ENCODE peak calls at places on chromosome 3, in eight cellular contexts. One of them, this sample, is unnamed.

GRCh38 chr3:127734754-127735473 is 62.2 kb downstream of the ABTB1 start:
- DNase-seq in sigmoid colon: no peak
- DNase-seq in SK-N-SH: no peak
- DNase-seq in stomach: no peak
- DNase-seq in K562: no peak
- DNase-seq in HepG2: no peak
- DNase-seq in upper lobe of left lung: no peak
- DNase-seq in esophagus muscularis mucosa: no peak
- DNase-seq in this sample: no peak

GRCh38 chr3:8911781-8912180 is 51.5 kb downstream of the RAD18 start:
- DNase-seq in esophagus muscularis mucosa: no peak
- DNase-seq in HepG2: no peak
- DNase-seq in K562: no peak
- DNase-seq in SK-N-SH: no peak
- DNase-seq in upper lobe of left lung: no peak
- DNase-seq in stomach: no peak
- DNase-seq in sigmoid colon: no peak
- DNase-seq in this sample: no peak

GRCh38 chr3:41111011-41111410 is 88.3 kb upstream of the CTNNB1 start:
- DNase-seq in esophagus muscularis mucosa: no peak
- DNase-seq in HepG2: peak; percentile 13
- DNase-seq in K562: no peak
- DNase-seq in sigmoid colon: no peak
- DNase-seq in stomach: no peak
- DNase-seq in upper lobe of left lung: no peak
- DNase-seq in SK-N-SH: no peak
- DNase-seq in this sample: no peak

GRCh38 chr3:18087963-18088362 is 337.2 kb downstream of the SATB1 start:
- DNase-seq in upper lobe of left lung: no peak
- DNase-seq in K562: no peak
- DNase-seq in sigmoid colon: no peak
- DNase-seq in SK-N-SH: no peak
- DNase-seq in stomach: no peak
- DNase-seq in esophagus muscularis mucosa: no peak
- DNase-seq in HepG2: no peak
- DNase-seq in this sample: no peak

GRCh38 chr3:13500133-13500885 is 20.2 kb downstream of the HDAC11 start:
- DNase-seq in stomach: no peak
- DNase-seq in sigmoid colon: no peak
- DNase-seq in esophagus muscularis mucosa: no peak
- DNase-seq in upper lobe of left lung: no peak
- DNase-seq in SK-N-SH: peak; percentile 79
- DNase-seq in K562: peak; percentile 81
- DNase-seq in HepG2: no peak
- DNase-seq in this sample: no peak

GRCh38 chr3:73683706-73684105 is 59.0 kb upstream of the PDZRN3 start:
- DNase-seq in sigmoid colon: no peak
- DNase-seq in K562: no peak
- DNase-seq in esophagus muscularis mucosa: no peak
- DNase-seq in upper lobe of left lung: no peak
- DNase-seq in HepG2: no peak
- DNase-seq in SK-N-SH: no peak
- DNase-seq in stomach: no peak
- DNase-seq in this sample: no peak

GRCh38 chr3:188470508-188471130 is 316.7 kb downstream of the LPP start:
- DNase-seq in K562: no peak
- DNase-seq in esophagus muscularis mucosa: no peak
- DNase-seq in stomach: no peak
- DNase-seq in upper lobe of left lung: no peak
- DNase-seq in sigmoid colon: no peak
- DNase-seq in HepG2: no peak
- DNase-seq in SK-N-SH: no peak
- DNase-seq in this sample: no peak

GRCh38 chr3:25664066-25664809 is 469 bp downstream of the TOP2B start:
- DNase-seq in SK-N-SH: peak; percentile 74
- DNase-seq in HepG2: peak; percentile 29
- DNase-seq in stomach: peak; percentile 68
- DNase-seq in K562: peak; percentile 79
- DNase-seq in upper lobe of left lung: peak; percentile 96
- DNase-seq in esophagus muscularis mucosa: no peak
- DNase-seq in sigmoid colon: peak; percentile 84
- DNase-seq in this sample: peak; percentile 77

GRCh38 chr3:36700537-36701248 is 63.7 kb downstream of the DCLK3 start:
- DNase-seq in sigmoid colon: no peak
- DNase-seq in esophagus muscularis mucosa: peak; percentile 86
- DNase-seq in stomach: no peak
- DNase-seq in upper lobe of left lung: no peak
- DNase-seq in K562: peak; percentile 54
- DNase-seq in HepG2: peak; percentile 44
- DNase-seq in SK-N-SH: peak; percentile 73
- DNase-seq in this sample: no peak

GRCh38 chr3:175149675-175150074 is 290.5 kb downstream of the NAALADL2 start:
- DNase-seq in sigmoid colon: no peak
- DNase-seq in esophagus muscularis mucosa: no peak
- DNase-seq in K562: no peak
- DNase-seq in HepG2: peak; percentile 1
- DNase-seq in upper lobe of left lung: no peak
- DNase-seq in SK-N-SH: no peak
- DNase-seq in stomach: peak; percentile 32
- DNase-seq in this sample: peak; percentile 68

GRCh38 chr3:187367561-187368103 is 553 bp upstream of the RTP4 start:
- DNase-seq in SK-N-SH: no peak
- DNase-seq in esophagus muscularis mucosa: no peak
- DNase-seq in upper lobe of left lung: peak; percentile 83
- DNase-seq in stomach: no peak
- DNase-seq in K562: no peak
- DNase-seq in sigmoid colon: no peak
- DNase-seq in HepG2: no peak
- DNase-seq in this sample: no peak

GRCh38 chr3:23743141-23743784 is 62.5 kb upstream of the UBE2E1 start:
- DNase-seq in upper lobe of left lung: peak; percentile 67
- DNase-seq in sigmoid colon: no peak
- DNase-seq in stomach: no peak
- DNase-seq in SK-N-SH: no peak
- DNase-seq in K562: no peak
- DNase-seq in esophagus muscularis mucosa: no peak
- DNase-seq in HepG2: no peak
- DNase-seq in this sample: no peak

DNA sequence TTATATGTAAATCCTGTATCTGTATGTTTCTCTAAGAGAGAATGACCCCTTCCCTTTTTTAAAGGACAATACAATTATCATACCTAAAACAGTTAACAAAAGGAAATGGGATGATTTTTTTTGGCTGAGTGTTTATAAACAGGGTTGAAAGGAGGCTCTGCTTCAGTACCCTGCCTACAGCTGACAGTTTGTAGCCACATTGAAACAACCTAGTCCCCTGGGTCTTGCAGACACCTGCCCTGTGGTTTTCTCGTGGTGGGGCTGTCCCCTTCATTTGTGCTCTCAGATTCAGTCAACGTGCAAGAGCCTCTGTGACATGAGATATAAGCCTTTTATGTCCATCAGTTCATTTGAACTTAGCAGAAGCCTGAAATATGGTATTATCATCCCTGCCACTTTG is 2.3 kb upstream of the HMCES start:
- DNase-seq in upper lobe of left lung: no peak
- DNase-seq in K562: no peak
- DNase-seq in sigmoid colon: no peak
- DNase-seq in esophagus muscularis mucosa: no peak
- DNase-seq in SK-N-SH: no peak
- DNase-seq in HepG2: no peak
- DNase-seq in stomach: no peak
- DNase-seq in this sample: peak; percentile 47
- TF ChIP-seq POLR2AphosphoS5 in upper lobe of left lung: no peak
- TF ChIP-seq POLR2AphosphoS5 in K562: no peak
- TF ChIP-seq POLR2AphosphoS5 in sigmoid colon: no peak
- TF ChIP-seq POLR2AphosphoS5 in esophagus muscularis mucosa: no peak
- TF ChIP-seq POLR2AphosphoS5 in SK-N-SH: no peak
- TF ChIP-seq POLR2AphosphoS5 in HepG2: no peak
- TF ChIP-seq POLR2AphosphoS5 in stomach: no peak
- TF ChIP-seq POLR2AphosphoS5 in this sample: no peak

GRCh38 chr3:21785765-21786453 is 34.9 kb upstream of the ZNF385D start:
- DNase-seq in SK-N-SH: no peak
- DNase-seq in sigmoid colon: no peak
- DNase-seq in upper lobe of left lung: no peak
- DNase-seq in K562: no peak
- DNase-seq in stomach: no peak
- DNase-seq in HepG2: no peak
- DNase-seq in esophagus muscularis mucosa: no peak
- DNase-seq in this sample: no peak
- TF ChIP-seq EP300 in SK-N-SH: no peak
- TF ChIP-seq EP300 in sigmoid colon: no peak
- TF ChIP-seq EP300 in upper lobe of left lung: no peak
- TF ChIP-seq EP300 in K562: no peak
- TF ChIP-seq EP300 in stomach: no peak
- TF ChIP-seq EP300 in HepG2: no peak
- TF ChIP-seq EP300 in esophagus muscularis mucosa: peak; percentile 35
- TF ChIP-seq EP300 in this sample: no peak

DNA sequence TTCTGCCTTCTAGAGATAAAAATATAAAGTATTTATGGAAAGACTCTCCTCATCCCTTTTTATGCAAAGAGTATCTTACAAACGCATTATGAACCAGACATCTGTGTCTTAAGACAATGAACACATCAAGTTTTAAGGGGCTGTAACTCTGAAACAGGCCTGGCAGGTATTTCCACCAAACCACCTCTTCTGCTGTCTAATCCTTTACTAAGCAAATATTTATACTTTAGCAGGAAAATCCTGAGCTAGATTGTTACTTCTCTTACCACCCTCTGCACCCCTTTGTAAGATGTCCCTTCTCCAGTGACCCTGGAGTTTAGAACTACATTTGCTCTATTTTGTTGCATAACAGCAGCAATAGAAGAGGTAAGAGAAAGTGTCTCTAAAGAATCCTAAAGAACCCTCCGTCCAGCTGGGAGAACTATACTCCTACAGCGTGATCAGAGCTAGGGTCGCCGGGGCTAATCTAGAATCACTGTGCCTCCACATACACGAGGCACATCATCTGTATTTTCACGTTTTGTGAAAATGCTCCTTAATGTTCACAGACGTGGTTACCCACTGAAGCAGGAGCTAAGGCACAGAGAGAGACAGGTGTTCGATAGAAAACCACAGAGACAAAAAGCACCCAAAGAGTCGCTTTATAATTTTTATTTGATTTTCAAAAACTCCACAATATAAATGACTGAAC is 129.6 kb downstream of the FOXP1 start:
- DNase-seq in SK-N-SH: no peak
- DNase-seq in esophagus muscularis mucosa: peak; percentile 31
- DNase-seq in K562: no peak
- DNase-seq in upper lobe of left lung: no peak
- DNase-seq in stomach: no peak
- DNase-seq in HepG2: peak; percentile 16
- DNase-seq in sigmoid colon: no peak
- DNase-seq in this sample: no peak
- TF ChIP-seq POLR2AphosphoS5 in SK-N-SH: no peak
- TF ChIP-seq POLR2AphosphoS5 in esophagus muscularis mucosa: no peak
- TF ChIP-seq POLR2AphosphoS5 in K562: no peak
- TF ChIP-seq POLR2AphosphoS5 in upper lobe of left lung: no peak
- TF ChIP-seq POLR2AphosphoS5 in stomach: no peak
- TF ChIP-seq POLR2AphosphoS5 in HepG2: no peak
- TF ChIP-seq POLR2AphosphoS5 in sigmoid colon: no peak
- TF ChIP-seq POLR2AphosphoS5 in this sample: no peak

DNA sequence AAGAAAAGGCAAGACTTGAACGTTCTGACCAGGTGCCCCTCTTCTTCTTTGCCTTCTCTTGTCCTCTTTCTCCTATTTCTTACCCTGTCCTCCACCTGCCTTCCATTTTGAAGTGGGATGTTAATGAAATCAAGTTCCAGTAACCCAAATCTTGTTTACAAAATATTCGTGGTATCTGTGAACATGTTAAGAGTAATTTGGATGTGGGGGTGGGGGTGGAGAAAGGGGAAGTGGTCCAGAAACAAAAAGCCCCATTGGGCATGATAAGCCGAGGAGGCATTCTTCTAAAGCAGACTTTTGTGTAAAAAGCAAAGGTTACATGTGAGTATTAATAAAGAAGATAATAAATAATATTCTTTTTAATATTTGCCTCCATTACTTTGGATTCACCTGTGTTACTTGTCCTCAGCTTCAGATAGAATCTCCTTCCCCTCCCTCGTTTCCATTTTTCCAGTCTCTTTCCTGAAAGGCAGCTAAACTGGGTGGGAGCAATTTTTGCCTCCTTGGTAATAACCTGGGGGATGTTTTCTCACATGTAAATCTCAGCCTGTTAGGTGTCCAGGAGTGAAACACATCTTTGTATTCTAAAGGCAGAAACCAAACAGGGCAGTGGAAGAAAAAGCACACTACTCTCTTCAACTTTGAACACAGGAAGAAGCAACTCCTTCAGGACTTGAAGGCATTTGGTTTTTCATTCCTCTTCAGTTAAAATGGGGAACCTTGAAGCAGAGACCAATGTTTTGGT is 3.2 kb downstream of the CHST2 start:
- DNase-seq in K562: no peak
- DNase-seq in sigmoid colon: no peak
- DNase-seq in upper lobe of left lung: no peak
- DNase-seq in HepG2: no peak
- DNase-seq in SK-N-SH: no peak
- DNase-seq in stomach: no peak
- DNase-seq in esophagus muscularis mucosa: no peak
- DNase-seq in this sample: no peak
- TF ChIP-seq EP300 in K562: no peak
- TF ChIP-seq EP300 in sigmoid colon: no peak
- TF ChIP-seq EP300 in upper lobe of left lung: no peak
- TF ChIP-seq EP300 in HepG2: no peak
- TF ChIP-seq EP300 in SK-N-SH: no peak
- TF ChIP-seq EP300 in stomach: no peak
- TF ChIP-seq EP300 in esophagus muscularis mucosa: no peak
- TF ChIP-seq EP300 in this sample: no peak

GRCh38 chr3:115022214-115022613 is 124.9 kb downstream of the ZBTB20 start:
- DNase-seq in upper lobe of left lung: no peak
- DNase-seq in K562: no peak
- DNase-seq in HepG2: no peak
- DNase-seq in esophagus muscularis mucosa: no peak
- DNase-seq in sigmoid colon: no peak
- DNase-seq in stomach: no peak
- DNase-seq in SK-N-SH: no peak
- DNase-seq in this sample: no peak

GRCh38 chr3:115021061-115021460 is 126.0 kb downstream of the ZBTB20 start:
- DNase-seq in sigmoid colon: no peak
- DNase-seq in HepG2: no peak
- DNase-seq in SK-N-SH: no peak
- DNase-seq in K562: no peak
- DNase-seq in upper lobe of left lung: no peak
- DNase-seq in esophagus muscularis mucosa: no peak
- DNase-seq in stomach: no peak
- DNase-seq in this sample: no peak

GRCh38 chr3:115022835-115023398 is 124.2 kb downstream of the ZBTB20 start:
- DNase-seq in SK-N-SH: no peak
- DNase-seq in sigmoid colon: no peak
- DNase-seq in stomach: no peak
- DNase-seq in HepG2: no peak
- DNase-seq in upper lobe of left lung: no peak
- DNase-seq in K562: no peak
- DNase-seq in esophagus muscularis mucosa: no peak
- DNase-seq in this sample: no peak

GRCh38 chr3:115019900-115020299 is 127.2 kb downstream of the ZBTB20 start:
- DNase-seq in SK-N-SH: no peak
- DNase-seq in K562: no peak
- DNase-seq in upper lobe of left lung: no peak
- DNase-seq in esophagus muscularis mucosa: no peak
- DNase-seq in HepG2: no peak
- DNase-seq in stomach: no peak
- DNase-seq in sigmoid colon: peak; percentile 60
- DNase-seq in this sample: no peak

GRCh38 chr3:115018694-115019093 is 128.4 kb downstream of the ZBTB20 start:
- DNase-seq in upper lobe of left lung: no peak
- DNase-seq in K562: no peak
- DNase-seq in stomach: no peak
- DNase-seq in sigmoid colon: no peak
- DNase-seq in SK-N-SH: no peak
- DNase-seq in HepG2: no peak
- DNase-seq in esophagus muscularis mucosa: no peak
- DNase-seq in this sample: no peak
- TF ChIP-seq POLR2AphosphoS5 in upper lobe of left lung: no peak
- TF ChIP-seq POLR2AphosphoS5 in K562: no peak
- TF ChIP-seq POLR2AphosphoS5 in stomach: no peak
- TF ChIP-seq POLR2AphosphoS5 in sigmoid colon: peak; percentile 77
- TF ChIP-seq POLR2AphosphoS5 in SK-N-SH: no peak
- TF ChIP-seq POLR2AphosphoS5 in HepG2: no peak
- TF ChIP-seq POLR2AphosphoS5 in esophagus muscularis mucosa: no peak
- TF ChIP-seq POLR2AphosphoS5 in this sample: peak; percentile 57